ENCODE peak calls at places on chromosomes 13 and 19, in five cellular contexts. P is lung, Y is HFF-Myc, L is BJ, S is body of pancreas. V is an unnamed sample.

GRCh38 chr13:91406619-91407018 is 8.2 kb downstream of the GPC5 start:
- DNase-seq in P (no peak), Y (peak; percentile 10), L (no peak), S (no peak), V (no peak)

GRCh38 chr19:42313096-42313839 is at the start of gene TMEM145:
- DNase-seq in P (no peak), Y (no peak), L (no peak), S (peak; percentile 62), V (no peak)

GRCh38 chr13:73985789-73986188 is 148.4 kb downstream of the KLF12 start:
- DNase-seq in P (no peak), Y (no peak), L (no peak), S (no peak), V (no peak)

GRCh38 chr19:5693195-5694166 is 3.4 kb downstream of the RPL36 start:
- DNase-seq in P (no peak), Y (no peak), L (no peak), S (peak; percentile 12), V (no peak)

GRCh38 chr13:113731192-113732175 is 27.5 kb upstream of the TMEM255B start:
- DNase-seq in P (no peak), Y (no peak), L (no peak), S (no peak), V (no peak)

GRCh38 chr13:82147526-82147925 is 1734.7 kb downstream of the SLITRK1 start:
- DNase-seq in P (no peak), Y (no peak), L (no peak), S (no peak), V (no peak)

GRCh38 chr13:40580566-40581276 is 85.7 kb downstream of the FOXO1 start:
- DNase-seq in P (no peak), Y (no peak), L (no peak), S (no peak), V (no peak)

GRCh38 chr19:17616961-17617806 is 61.7 kb downstream of the COLGALT1 start:
- DNase-seq in P (no peak), Y (no peak), L (no peak), S (no peak), V (no peak)

GRCh38 chr13:100156786-100157185 is 67.9 kb downstream of the PCCA start:
- DNase-seq in P (no peak), Y (no peak), L (no peak), S (no peak), V (no peak)

GRCh38 chr19:49887653-49888477 is 8.8 kb downstream of the IL4I1 start:
- DNase-seq in P (no peak), Y (no peak), L (no peak), S (no peak), V (no peak)

GRCh38 chr13:113048766-113049165 is 56.8 kb upstream of the F7 start:
- DNase-seq in P (no peak), Y (no peak), L (no peak), S (no peak), V (no peak)

GRCh38 chr19:44998025-44998424 is 3.2 kb upstream of the RELB start:
- DNase-seq in P (no peak), Y (no peak), L (no peak), S (no peak), V (no peak)

GRCh38 chr13:54607421-54607820 is 1578.8 kb downstream of the OLFM4 start:
- DNase-seq in P (no peak), Y (no peak), L (no peak), S (no peak), V (no peak)

GRCh38 chr19:4194353-4194752 is 11.9 kb downstream of the ANKRD24 start:
- DNase-seq in P (no peak), Y (no peak), L (no peak), S (no peak), V (no peak)

GRCh38 chr19:27777726-27778125 is 1435.2 kb downstream of the UQCRFS1 start:
- DNase-seq in P (no peak), Y (no peak), L (no peak), S (no peak), V (no peak)

GRCh38 chr13:65881561-65882155 is 1348.5 kb downstream of the PCDH9 start:
- DNase-seq in P (no peak), Y (no peak), L (no peak), S (no peak), V (no peak)

GRCh38 chr13:65882810-65883209 is 1347.3 kb downstream of the PCDH9 start:
- DNase-seq in P (no peak), Y (no peak), L (no peak), S (no peak), V (no peak)
- TF ChIP-seq CTCF in P (no peak), Y (peak; percentile 15), L (no peak), S (no peak), V (no peak)

GRCh38 chr19:48719263-48720171 is at the start of gene MAMSTR:
- DNase-seq in P (no peak), Y (no peak), L (no peak), S (peak; percentile 31), V (no peak)
- H3K4me3 ChIP-seq in P (no peak within 1 kb of the TSS), Y (peak within 1 kb of the TSS; percentile 56), L (peak within 1 kb of the TSS; percentile 58), S (no peak within 1 kb of the TSS), V (peak within 1 kb of the TSS; percentile 57)

GRCh38 chr19:22528956-22529355 is 105.2 kb upstream of the ZNF492 start:
- DNase-seq in P (no peak), Y (no peak), L (no peak), S (no peak), V (no peak)

GRCh38 chr19:22523940-22524339 is 101.8 kb upstream of the ZNF98 start:
- DNase-seq in P (no peak), Y (no peak), L (no peak), S (no peak), V (no peak)

GRCh38 chr19:22527554-22527953 is 105.4 kb upstream of the ZNF98 start:
- DNase-seq in P (no peak), Y (no peak), L (no peak), S (no peak), V (no peak)

GRCh38 chr19:22530042-22530441 is 104.1 kb upstream of the ZNF492 start:
- DNase-seq in P (no peak), Y (no peak), L (no peak), S (peak; percentile 81), V (no peak)

GRCh38 chr19:22526661-22527272 is 104.6 kb upstream of the ZNF98 start:
- DNase-seq in P (no peak), Y (no peak), L (no peak), S (peak; percentile 54), V (no peak)
- TF ChIP-seq CTCF in P (no peak), Y (no peak), L (no peak), S (no peak), V (no peak)

DNA sequence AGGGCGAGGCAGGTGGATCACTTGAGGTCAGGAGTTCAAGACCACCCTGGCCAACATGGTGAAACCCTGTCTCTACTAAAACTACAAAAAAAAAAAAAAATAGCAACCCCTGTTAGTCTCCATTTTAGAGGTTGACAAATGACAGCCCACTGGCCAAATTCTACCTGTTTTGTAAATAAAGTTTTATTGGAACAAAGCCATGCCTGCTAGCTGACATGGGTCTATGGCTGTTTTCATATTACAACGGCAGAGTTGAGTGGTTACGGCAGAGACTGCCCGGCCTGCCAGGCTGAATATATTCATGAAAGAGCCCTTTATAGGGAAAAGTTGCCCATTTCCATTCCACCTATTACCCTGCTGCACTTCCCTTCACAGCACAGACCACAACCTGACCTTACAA is 103.3 kb downstream of the ZNF557 start:
- DNase-seq in P (no peak), Y (no peak), L (no peak), S (no peak), V (no peak)
- H3K4me3 ChIP-seq in P (no peak overlapping the region), Y (no peak overlapping the region), L (no peak overlapping the region), S (no peak overlapping the region), V (no peak overlapping the region)

GRCh38 chr19:7729831-7730285 is 2.1 kb downstream of the CLEC4G start:
- DNase-seq in P (no peak), Y (no peak), L (no peak), S (no peak), V (no peak)
- TF ChIP-seq CTCF in P (no peak), Y (no peak), L (no peak), S (no peak), V (no peak)

V was measured in LNCaP clone FGC.